ENCODE peak calls at places on chromosomes 5 and 9, in six cellular contexts. C, M, X, J, L and S are unnamed samples.

GRCh38 chr9:131503626-131504465 is 1.1 kb downstream of the POMT1 start:
- DNase-seq in C (no peak), M (no peak), X (no peak), J (peak), L (no peak), S (no peak)

GRCh38 chr5:16768184-16768583 is 151.4 kb upstream of the RETREG1 start:
- DNase-seq in C (no peak), M (no peak), X (no peak), J (no peak), L (no peak), S (no peak)

GRCh38 chr5:7728076-7728475 is 122.9 kb downstream of the CFAP90 start:
- DNase-seq in C (no peak), M (no peak), X (no peak), J (no peak), L (no peak), S (no peak)

GRCh38 chr9:104075801-104076753 is 18.0 kb upstream of the SMC2 start:
- DNase-seq in C (no peak), M (no peak), X (no peak), J (no peak), L (no peak), S (no peak)

GRCh38 chr5:119353686-119354366 is 2.0 kb upstream of the TNFAIP8 start:
- DNase-seq in C (no peak), M (no peak), X (no peak), J (no peak), L (no peak), S (peak)

GRCh38 chr5:75031366-75031765 is 21.0 kb downstream of the GCNT4 start:
- DNase-seq in C (no peak), M (no peak), X (no peak), J (no peak), L (no peak), S (no peak)

GRCh38 chr9:94912700-94913249 is 186.3 kb downstream of the AOPEP start:
- DNase-seq in C (no peak), M (no peak), X (no peak), J (no peak), L (peak), S (no peak)

GRCh38 chr9:3490957-3491356 is 34.8 kb downstream of the RFX3 start:
- DNase-seq in C (no peak), M (no peak), X (no peak), J (no peak), L (no peak), S (no peak)

GRCh38 chr5:129664336-129664937 is 83.5 kb upstream of the MINAR2 start:
- DNase-seq in C (no peak), M (no peak), X (no peak), J (no peak), L (peak), S (peak)

GRCh38 chr5:16539169-16539666 is 73.6 kb upstream of the ZNF622 start:
- DNase-seq in C (no peak), M (no peak), X (no peak), J (no peak), L (peak), S (no peak)

GRCh38 chr5:110956280-110956912 is 115.1 kb upstream of the TSLP start:
- DNase-seq in C (no peak), M (no peak), X (no peak), J (no peak), L (no peak), S (no peak)

GRCh38 chr9:126420643-126421564 is 94.3 kb downstream of the MVB12B start:
- DNase-seq in C (no peak), M (no peak), X (no peak), J (no peak), L (peak), S (no peak)

GRCh38 chr9:6219040-6219439 is 3.4 kb downstream of the IL33 start:
- DNase-seq in C (no peak), M (no peak), X (no peak), J (no peak), L (no peak), S (no peak)